ENCODE peak calls at places on chromosomes 3 and 15, in eight cellular contexts. N is ovary, L is GM23338, K is choroid plexus epithelial cell, B is breast epithelium, M is bronchial epithelial cell, G is upper lobe of right lung, F is A549. U is an unnamed sample.

GRCh38 chr3:194664857-194665256 is 7.1 kb downstream of the LSG1 start:
- DNase-seq in M (no peak), K (peak), F (no peak), G (no peak), B (no peak), L (no peak), N (no peak), U (no peak)

GRCh38 chr15:98217356-98217755 is 256.9 kb downstream of the ARRDC4 start:
- DNase-seq in L (peak), G (no peak), K (no peak), M (no peak), F (no peak), B (no peak), N (no peak), U (no peak)

GRCh38 chr15:80072285-80072684 is 12.8 kb downstream of the ZFAND6 start:
- DNase-seq in N (no peak), L (peak), G (no peak), K (peak), F (peak), B (no peak), M (peak), U (peak)

GRCh38 chr3:56792201-56792600 is 9.5 kb downstream of the ARHGEF3 start:
- DNase-seq in M (no peak), B (no peak), L (no peak), F (no peak), G (no peak), N (no peak), K (no peak), U (no peak)

GRCh38 chr3:25428003-25428861 is at the start of gene RARB:
- DNase-seq in K (peak), F (peak), G (peak), L (peak), N (peak), M (peak), B (peak), U (peak)

GRCh38 chr3:189239616-189240015 is 67.8 kb downstream of the TPRG1 start:
- DNase-seq in G (no peak), K (no peak), N (no peak), M (no peak), L (no peak), F (no peak), B (no peak), U (no peak)

GRCh38 chr3:157086053-157086761 is 73.7 kb downstream of the CCNL1 start:
- DNase-seq in M (no peak), N (no peak), G (no peak), K (no peak), B (no peak), F (no peak), L (no peak), U (no peak)

GRCh38 chr3:148233403-148233802 is 464.3 kb upstream of the AGTR1 start:
- DNase-seq in M (peak), B (no peak), L (no peak), F (no peak), G (no peak), N (no peak), K (peak), U (no peak)

GRCh38 chr3:98596087-98596486 is 2.7 kb upstream of the CPOX start:
- DNase-seq in G (no peak), L (no peak), N (no peak), B (no peak), F (no peak), K (no peak), M (no peak), U (no peak)

GRCh38 chr3:134895181-134895580 is 100.1 kb downstream of the EPHB1 start:
- DNase-seq in F (no peak), B (no peak), N (no peak), K (no peak), M (no peak), L (no peak), G (no peak), U (no peak)

GRCh38 chr3:40801276-40801675 is 276.5 kb downstream of the ZNF621 start:
- DNase-seq in B (no peak), K (peak), F (no peak), M (peak), G (no peak), L (no peak), N (no peak), U (peak)

GRCh38 chr15:36951747-36952247 is 148.6 kb downstream of the MEIS2 start:
- DNase-seq in L (no peak), G (no peak), N (no peak), B (no peak), K (peak), F (peak), M (peak), U (peak)

GRCh38 chr3:111906667-111907066 is 47.6 kb downstream of the PHLDB2 start:
- DNase-seq in F (no peak), B (no peak), N (no peak), M (no peak), K (peak), G (no peak), L (no peak), U (no peak)

GRCh38 chr3:96813820-96814580 is 394 bp upstream of the EPHA6 start:
- DNase-seq in K (peak), B (peak), M (peak), F (peak), N (peak), G (peak), L (peak), U (peak)

GRCh38 chr3:24088782-24089181 is 143.7 kb downstream of the NR1D2 start:
- DNase-seq in G (no peak), F (peak), K (peak), B (no peak), L (peak), N (no peak), M (peak), U (no peak)

GRCh38 chr15:57184502-57184901 is 191.8 kb upstream of the CGNL1 start:
- DNase-seq in L (no peak), G (no peak), B (no peak), N (no peak), F (no peak), M (no peak), K (no peak), U (no peak)

GRCh38 chr3:56783644-56784451 is 17.9 kb downstream of the ARHGEF3 start:
- DNase-seq in F (peak), L (no peak), G (no peak), B (no peak), M (peak), N (no peak), K (peak), U (peak)

GRCh38 chr15:67068724-67069400 is 3.5 kb downstream of the SMAD3 start:
- DNase-seq in F (no peak), K (no peak), L (no peak), B (no peak), G (no peak), M (no peak), N (no peak), U (no peak)
- H3K4me3 ChIP-seq in F (peak), K (peak), L (peak), B (peak), G (peak), M (peak), N (peak), U (peak)

DNA sequence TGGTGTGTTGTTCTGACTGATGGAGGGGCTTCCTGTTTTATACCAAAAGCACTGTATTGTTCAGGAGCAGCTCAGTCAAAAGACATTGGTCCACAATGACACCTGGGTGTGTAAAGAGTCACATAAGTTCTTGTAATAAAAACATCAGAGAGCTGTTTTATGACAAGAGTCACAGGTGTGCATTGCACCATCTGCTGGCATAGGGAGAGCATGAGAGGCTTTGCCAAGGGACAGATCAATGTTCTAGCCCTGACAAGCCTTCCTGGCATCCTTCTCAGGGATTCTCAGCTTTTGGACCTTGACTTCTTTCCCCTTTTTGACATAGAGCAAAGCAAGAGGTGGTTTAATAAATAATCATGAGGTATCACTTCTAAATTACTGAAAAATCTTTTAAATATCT is 20.5 kb downstream of the ARPP21 start:
- DNase-seq in L (peak), B (no peak), N (no peak), M (peak), K (no peak), F (peak), G (no peak), U (no peak)
- TF ChIP-seq CTCF in L (peak), B (no peak), N (no peak), M (peak), K (peak), F (peak), G (no peak), U (peak)

GRCh38 chr3:184177767-184178306 is 3.2 kb downstream of the AP2M1 start:
- DNase-seq in F (no peak), L (no peak), M (no peak), N (peak), K (no peak), G (no peak), B (no peak), U (no peak)
- H3K4me3 ChIP-seq in F (no peak), L (no peak), M (no peak), N (no peak), K (peak), G (peak), B (no peak), U (peak)

GRCh38 chr3:127373701-127374625 is 86.1 kb upstream of the PRR20G start:
- DNase-seq in L (peak), B (no peak), G (peak), M (no peak), N (peak), F (no peak), K (no peak), U (no peak)
- TF ChIP-seq CTCF in L (peak), B (no peak), G (peak), M (peak), N (no peak), F (no peak), K (peak), U (peak)

GRCh38 chr3:187952849-187953248 is 201.1 kb upstream of the LPP start:
- DNase-seq in F (no peak), B (no peak), M (peak), N (no peak), G (no peak), L (no peak), K (no peak), U (no peak)

GRCh38 chr3:187954486-187955075 is 199.4 kb upstream of the LPP start:
- DNase-seq in F (no peak), B (no peak), G (no peak), K (peak), N (no peak), M (no peak), L (no peak), U (no peak)

GRCh38 chr3:187958432-187959003 is 195.4 kb upstream of the LPP start:
- DNase-seq in L (no peak), N (no peak), G (no peak), K (no peak), F (no peak), M (no peak), B (no peak), U (no peak)

GRCh38 chr3:187957209-187957981 is 196.6 kb upstream of the LPP start:
- DNase-seq in L (no peak), G (no peak), F (no peak), K (peak), B (no peak), M (no peak), N (no peak), U (no peak)

GRCh38 chr3:187955076-187955952 is 198.6 kb upstream of the LPP start:
- DNase-seq in K (peak), G (no peak), L (no peak), F (peak), M (peak), N (no peak), B (no peak), U (peak)
- H3K4me3 ChIP-seq in K (no peak), G (no peak), L (no peak), F (no peak), M (no peak), N (no peak), B (no peak), U (no peak)

DNA sequence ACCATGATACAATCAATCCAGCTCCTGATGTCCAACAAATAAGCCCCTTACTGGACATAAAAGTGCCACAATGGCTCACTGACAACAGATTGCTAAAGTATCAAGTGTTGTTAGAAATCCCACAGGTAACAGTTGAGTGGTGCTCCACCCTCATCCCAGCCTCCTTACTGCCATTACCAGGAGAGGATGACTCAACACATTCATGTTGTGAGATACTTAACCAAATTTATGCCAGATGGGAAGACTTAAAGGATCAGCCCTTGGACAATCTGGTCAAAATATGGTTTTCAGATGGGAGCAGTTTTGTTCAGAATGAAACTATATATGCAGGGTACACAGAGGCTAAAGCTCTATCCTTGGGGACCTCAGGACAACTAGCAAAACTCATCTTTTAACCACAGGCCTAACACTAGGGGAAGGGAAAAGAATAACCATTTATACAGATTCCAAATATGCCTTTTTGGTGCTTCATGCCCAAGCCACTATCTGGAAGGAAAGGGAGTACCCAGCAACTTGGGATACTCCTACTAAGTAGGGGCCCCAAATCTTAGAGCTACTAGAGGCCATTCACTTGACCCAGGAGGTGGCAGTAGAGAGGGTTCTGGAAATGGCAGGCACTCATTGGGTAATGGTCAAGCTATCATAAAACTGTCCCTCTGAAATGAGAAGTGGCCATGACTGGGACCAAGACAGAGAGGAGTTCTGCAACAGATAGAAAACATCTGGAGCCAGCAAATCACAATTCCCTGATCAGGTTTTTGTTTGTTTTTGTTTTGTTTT is 6.9 kb upstream of the ZNF662 start:
- DNase-seq in L (peak), K (no peak), B (no peak), F (no peak), G (no peak), N (no peak), M (peak), U (no peak)
- TF ChIP-seq CTCF in L (peak), K (peak), B (no peak), F (no peak), G (no peak), N (no peak), M (no peak), U (no peak)

U was measured in astrocyte of the cerebellum.